ENCODE peak calls at places on chromosome 15, in nine cellular contexts. V, B, L, S, A, C, M, F and G are unnamed samples.

GRCh38 chr15:83248151-83248851 is 36.2 kb downstream of the BNC1 start:
- DNase-seq in V (peak), B (no peak), L (peak), S (peak), A (peak), C (no peak), M (peak), F (peak), G (peak)

GRCh38 chr15:58185439-58185838 is 47.3 kb downstream of the AQP9 start:
- DNase-seq in V (no peak), B (no peak), L (no peak), S (no peak), A (peak), C (no peak), M (no peak), F (no peak), G (no peak)

GRCh38 chr15:50906954-50907865 is 1.3 kb upstream of the AP4E1 start:
- DNase-seq in V (peak), B (no peak), L (no peak), S (peak), A (no peak), C (peak), M (peak), F (peak), G (no peak)

GRCh38 chr15:42954291-42954690 is 33.7 kb upstream of the TTBK2 start:
- DNase-seq in V (no peak), B (no peak), L (no peak), S (no peak), A (no peak), C (no peak), M (no peak), F (no peak), G (no peak)

GRCh38 chr15:40087095-40087805 is 21.4 kb downstream of the BMF start:
- DNase-seq in V (no peak), B (no peak), L (no peak), S (no peak), A (no peak), C (no peak), M (no peak), F (no peak), G (no peak)

GRCh38 chr15:86590461-86590860 is 510.8 kb downstream of the AGBL1 start:
- DNase-seq in V (no peak), B (no peak), L (no peak), S (no peak), A (no peak), C (no peak), M (no peak), F (no peak), G (no peak)

GRCh38 chr15:88982304-88982945 is 69.2 kb upstream of the MFGE8 start:
- DNase-seq in V (peak), B (no peak), L (peak), S (peak), A (peak), C (no peak), M (no peak), F (no peak), G (peak)

GRCh38 chr15:100723323-100723801 is 121.0 kb downstream of the ASB7 start:
- DNase-seq in V (peak), B (no peak), L (no peak), S (no peak), A (no peak), C (no peak), M (no peak), F (no peak), G (peak)

GRCh38 chr15:80434926-80435720 is 30.9 kb downstream of the ARNT2 start:
- DNase-seq in V (no peak), B (no peak), L (no peak), S (no peak), A (no peak), C (no peak), M (no peak), F (no peak), G (no peak)

GRCh38 chr15:44782516-44782915 is 46.2 kb downstream of the TRIM69 start:
- DNase-seq in V (no peak), B (no peak), L (no peak), S (peak), A (peak), C (no peak), M (no peak), F (no peak), G (peak)

GRCh38 chr15:61034793-61035710 is 194.1 kb downstream of the RORA start:
- DNase-seq in V (no peak), B (no peak), L (no peak), S (peak), A (peak), C (no peak), M (no peak), F (no peak), G (peak)

GRCh38 chr15:62306851-62307504 is 141.9 kb upstream of the C2CD4B start:
- DNase-seq in V (peak), B (peak), L (peak), S (peak), A (peak), C (no peak), M (peak), F (no peak), G (peak)

GRCh38 chr15:50219820-50220219 is 37.8 kb downstream of the SLC27A2 start:
- DNase-seq in V (no peak), B (no peak), L (no peak), S (peak), A (no peak), C (no peak), M (no peak), F (no peak), G (no peak)

GRCh38 chr15:37019479-37020433 is 80.6 kb downstream of the MEIS2 start:
- DNase-seq in V (no peak), B (no peak), L (peak), S (peak), A (peak), C (no peak), M (peak), F (no peak), G (no peak)

GRCh38 chr15:60720493-60721231 is 241.7 kb upstream of the ICE2 start:
- DNase-seq in V (no peak), B (no peak), L (no peak), S (no peak), A (no peak), C (peak), M (no peak), F (peak), G (no peak)

GRCh38 chr15:74453925-74454763 is 6.8 kb downstream of the UBL7 start:
- DNase-seq in V (no peak), B (no peak), L (no peak), S (peak), A (no peak), C (no peak), M (no peak), F (no peak), G (no peak)

GRCh38 chr15:64501396-64501716 is 41.0 kb downstream of the ZNF609 start:
- DNase-seq in V (no peak), B (no peak), L (no peak), S (no peak), A (no peak), C (no peak), M (no peak), F (no peak), G (no peak)

GRCh38 chr15:24786347-24786746 is 110.8 kb downstream of the NPAP1 start:
- DNase-seq in V (no peak), B (no peak), L (no peak), S (no peak), A (no peak), C (no peak), M (no peak), F (no peak), G (no peak)

GRCh38 chr15:72236381-72237285 is 5.6 kb upstream of the PKM start:
- DNase-seq in V (no peak), B (no peak), L (no peak), S (peak), A (no peak), C (no peak), M (peak), F (no peak), G (no peak)

GRCh38 chr15:88788816-88789215 is 14.4 kb upstream of the ACAN start:
- DNase-seq in V (no peak), B (no peak), L (no peak), S (no peak), A (peak), C (no peak), M (no peak), F (no peak), G (no peak)

GRCh38 chr15:35195649-35196048 is 110.6 kb upstream of the NANOGP8 start:
- DNase-seq in V (no peak), B (no peak), L (no peak), S (no peak), A (no peak), C (no peak), M (no peak), F (no peak), G (no peak)

GRCh38 chr15:85044251-85044853 is 62.7 kb downstream of the PDE8A start:
- DNase-seq in V (peak), B (peak), L (no peak), S (peak), A (peak), C (peak), M (no peak), F (peak), G (peak)

GRCh38 chr15:27082526-27082925 is 111.5 kb downstream of the GABRG3 start:
- DNase-seq in V (no peak), B (no peak), L (no peak), S (no peak), A (no peak), C (no peak), M (no peak), F (no peak), G (no peak)

GRCh38 chr15:39624806-39625205 is 43.9 kb downstream of the THBS1 start:
- DNase-seq in V (peak), B (no peak), L (peak), S (peak), A (peak), C (peak), M (no peak), F (peak), G (peak)

GRCh38 chr15:25332306-25332705 is 106.5 kb downstream of the UBE3A start:
- DNase-seq in V (no peak), B (no peak), L (no peak), S (no peak), A (no peak), C (no peak), M (no peak), F (no peak), G (no peak)

GRCh38 chr15:38684461-38685000 is 119.9 kb upstream of the RASGRP1 start:
- DNase-seq in V (no peak), B (no peak), L (no peak), S (no peak), A (peak), C (no peak), M (no peak), F (no peak), G (no peak)

GRCh38 chr15:35362195-35362829 is 183.7 kb downstream of the DPH6 start:
- DNase-seq in V (no peak), B (no peak), L (no peak), S (peak), A (peak), C (no peak), M (no peak), F (no peak), G (peak)

GRCh38 chr15:59169337-59169736 is 37.3 kb upstream of the LDHAL6B start:
- DNase-seq in V (peak), B (no peak), L (no peak), S (peak), A (peak), C (no peak), M (no peak), F (no peak), G (peak)

GRCh38 chr15:83845230-83845629 is 191.3 kb downstream of the ADAMTSL3 start:
- DNase-seq in V (no peak), B (no peak), L (no peak), S (no peak), A (peak), C (no peak), M (no peak), F (no peak), G (peak)

GRCh38 chr15:44447772-44448376 is 20.4 kb downstream of the CTDSPL2 start:
- DNase-seq in V (no peak), B (no peak), L (no peak), S (no peak), A (no peak), C (no peak), M (no peak), F (no peak), G (no peak)

GRCh38 chr15:80068578-80068977 is 9.1 kb downstream of the ZFAND6 start:
- DNase-seq in V (no peak), B (no peak), L (no peak), S (peak), A (peak), C (no peak), M (no peak), F (no peak), G (peak)

GRCh38 chr15:74630284-74631086 is 14.8 kb downstream of the CLK3 start:
- DNase-seq in V (no peak), B (no peak), L (no peak), S (no peak), A (no peak), C (no peak), M (no peak), F (peak), G (no peak)

GRCh38 chr15:45177285-45177684 is 10.5 kb downstream of the SHF start:
- DNase-seq in V (no peak), B (no peak), L (no peak), S (no peak), A (no peak), C (no peak), M (no peak), F (no peak), G (no peak)

GRCh38 chr15:84981711-84982300 is at the start of gene PDE8A:
- DNase-seq in V (peak), B (no peak), L (no peak), S (peak), A (peak), C (peak), M (peak), F (peak), G (peak)

GRCh38 chr15:43206054-43206453 is 14.8 kb downstream of the EPB42 start:
- DNase-seq in V (no peak), B (no peak), L (no peak), S (no peak), A (no peak), C (no peak), M (no peak), F (no peak), G (no peak)

GRCh38 chr15:98070132-98070531 is 109.6 kb downstream of the ARRDC4 start:
- DNase-seq in V (no peak), B (no peak), L (no peak), S (peak), A (peak), C (no peak), M (no peak), F (no peak), G (peak)

GRCh38 chr15:85545757-85546156 is 165.4 kb downstream of the AKAP13 start:
- DNase-seq in V (no peak), B (no peak), L (no peak), S (no peak), A (no peak), C (no peak), M (no peak), F (no peak), G (no peak)

GRCh38 chr15:32994810-32995424 is 199.6 kb downstream of the FMN1 start:
- DNase-seq in V (peak), B (no peak), L (peak), S (peak), A (peak), C (no peak), M (no peak), F (no peak), G (peak)

GRCh38 chr15:68218331-68218730 is 11.2 kb downstream of the CLN6 start:
- DNase-seq in V (no peak), B (no peak), L (no peak), S (no peak), A (no peak), C (no peak), M (no peak), F (no peak), G (no peak)